ENCODE peak calls at places on chromosomes 12 and 14, in nine cellular contexts. Z is fibroblast of pulmonary artery, B is endothelial cell of umbilical vein, L is astrocyte of the cerebellum, T is breast epithelium, J is heart right ventricle, D is foreskin keratinocyte, C is uterus, V is neural progenitor cell. X is an unnamed sample.

GRCh38 chr12:84807249-84807648 is 105.3 kb downstream of the SLC6A15 start:
- DNase-seq in J (no peak), C (no peak), D (peak; percentile 69), B (no peak), V (no peak), Z (no peak), L (no peak), T (no peak), X (no peak)

GRCh38 chr14:105166571-105167302 is 1.8 kb downstream of the JAG2 start:
- DNase-seq in L (no peak), C (no peak), Z (no peak), D (peak; percentile 69), J (no peak), V (no peak), B (no peak), T (no peak), X (no peak)

GRCh38 chr12:114321524-114321923 is 84.4 kb downstream of the TBX5 start:
- DNase-seq in B (no peak), J (no peak), L (no peak), D (no peak), V (no peak), C (no peak), Z (no peak), T (no peak), X (no peak)

GRCh38 chr12:3049596-3050314 is 27.4 kb upstream of the TSPAN9 start:
- DNase-seq in C (no peak), B (no peak), D (no peak), Z (no peak), J (no peak), V (no peak), L (no peak), T (no peak), X (no peak)

GRCh38 chr14:84225243-84225642 is 1304.7 kb upstream of the FLRT2 start:
- DNase-seq in V (no peak), L (no peak), Z (peak; percentile 68), C (no peak), J (peak; percentile 67), D (no peak), B (no peak), T (no peak), X (no peak)

GRCh38 chr14:106875503-106875902 is 1349.1 kb downstream of the TMEM121 start:
- DNase-seq in B (no peak), C (no peak), J (no peak), T (no peak), D (no peak), V (no peak), L (no peak), Z (no peak), X (no peak)

GRCh38 chr12:46214668-46215429 is 54.0 kb downstream of the SLC38A1 start:
- DNase-seq in Z (no peak), V (no peak), C (no peak), L (no peak), J (no peak), T (no peak), D (no peak), B (no peak), X (no peak)

GRCh38 chr12:47276253-47277070 is 196.7 kb upstream of the AMIGO2 start:
- DNase-seq in L (peak; percentile 13), T (peak; percentile 63), B (peak; percentile 54), C (no peak), J (peak; percentile 49), Z (peak; percentile 87), V (no peak), D (peak; percentile 94), X (peak; percentile 32)

GRCh38 chr12:84056-84455 is 17.5 kb downstream of the IQSEC3 start:
- DNase-seq in Z (no peak), C (no peak), J (no peak), L (no peak), T (no peak), B (no peak), V (no peak), D (no peak), X (no peak)

GRCh38 chr12:72094490-72094889 is 155.8 kb downstream of the TPH2 start:
- DNase-seq in J (no peak), D (no peak), T (no peak), C (no peak), V (no peak), Z (no peak), L (no peak), B (no peak), X (no peak)

GRCh38 chr14:67533754-67534085 is 630 bp downstream of the PLEKHH1 start:
- DNase-seq in D (no peak), Z (no peak), T (no peak), B (no peak), C (no peak), J (no peak), L (no peak), V (peak; percentile 57), X (no peak)

DNA sequence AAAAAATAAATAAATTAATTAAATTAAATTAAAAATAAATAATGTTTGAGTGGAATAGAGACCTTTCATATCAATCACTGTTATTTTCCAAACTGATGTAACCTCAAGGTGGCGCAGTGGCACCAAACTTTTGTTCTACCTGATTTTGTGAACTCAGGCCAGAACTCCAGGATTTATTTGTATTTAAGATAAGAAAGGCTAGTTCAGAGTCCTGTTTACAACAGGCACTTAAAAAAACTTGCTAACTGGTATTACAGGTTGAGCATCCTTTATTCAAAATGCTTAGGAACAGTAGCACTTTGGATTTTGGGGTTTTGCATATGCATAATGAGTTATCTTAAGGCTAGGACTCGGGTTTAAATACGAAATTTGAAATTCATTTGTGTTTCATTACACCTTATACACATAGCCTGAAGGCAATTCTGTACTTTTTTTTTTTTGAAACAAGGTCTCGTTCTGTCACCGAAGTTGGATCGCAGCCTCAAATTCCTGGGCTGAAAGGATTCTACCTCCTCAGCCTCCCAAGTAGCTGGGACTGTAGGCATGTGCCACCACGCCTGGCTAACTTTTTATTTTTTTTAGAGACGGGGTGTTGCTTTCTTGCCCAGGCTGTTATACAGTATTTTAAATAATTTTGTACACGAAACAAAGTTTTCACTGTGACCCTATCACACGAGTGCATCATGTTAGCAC is 32.4 kb downstream of the YY1 start:
- DNase-seq in Z (peak; percentile 40), V (no peak), D (no peak), L (peak; percentile 11), B (peak; percentile 61), J (no peak), C (no peak), T (peak; percentile 33), X (no peak)
- TF ChIP-seq CTCF in Z (peak; percentile 35), V (peak; percentile 48), D (peak; percentile 73), L (peak; percentile 47), B (peak; percentile 30), J (peak; percentile 53), C (no peak), T (peak; percentile 53), X (no peak)

DNA sequence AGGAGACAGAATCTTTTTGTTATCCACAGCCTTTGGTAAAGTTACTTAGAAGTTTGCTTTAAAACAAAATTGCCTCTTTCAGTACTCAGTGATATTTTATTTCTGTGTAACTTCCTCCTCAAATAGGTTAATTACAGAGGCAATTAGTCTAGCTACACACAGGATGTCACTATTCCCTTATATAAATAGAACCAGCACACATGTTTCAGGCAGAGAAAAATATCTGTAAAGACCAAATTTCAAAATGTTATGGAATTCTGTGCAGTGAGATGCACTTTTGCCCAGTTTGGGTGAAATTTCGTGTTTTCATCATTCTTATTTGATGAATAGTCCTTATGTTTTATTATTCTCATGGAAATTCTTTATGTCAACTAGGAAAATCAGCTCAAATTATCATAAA is 410.6 kb upstream of the SOX5 start:
- DNase-seq in Z (no peak), J (no peak), T (no peak), D (no peak), V (no peak), C (no peak), L (no peak), B (no peak), X (no peak)
- TF ChIP-seq CTCF in Z (no peak), J (peak; percentile 22), T (no peak), D (peak; percentile 39), V (no peak), C (no peak), L (no peak), B (no peak), X (no peak)

GRCh38 chr14:56002876-56003625 is 115.2 kb upstream of the PELI2 start:
- DNase-seq in T (no peak), J (no peak), C (no peak), V (peak; percentile 29), L (no peak), Z (no peak), B (no peak), D (no peak), X (no peak)
- TF ChIP-seq CTCF in T (no peak), J (no peak), C (no peak), V (no peak), L (no peak), Z (no peak), B (no peak), D (no peak), X (no peak)

DNA sequence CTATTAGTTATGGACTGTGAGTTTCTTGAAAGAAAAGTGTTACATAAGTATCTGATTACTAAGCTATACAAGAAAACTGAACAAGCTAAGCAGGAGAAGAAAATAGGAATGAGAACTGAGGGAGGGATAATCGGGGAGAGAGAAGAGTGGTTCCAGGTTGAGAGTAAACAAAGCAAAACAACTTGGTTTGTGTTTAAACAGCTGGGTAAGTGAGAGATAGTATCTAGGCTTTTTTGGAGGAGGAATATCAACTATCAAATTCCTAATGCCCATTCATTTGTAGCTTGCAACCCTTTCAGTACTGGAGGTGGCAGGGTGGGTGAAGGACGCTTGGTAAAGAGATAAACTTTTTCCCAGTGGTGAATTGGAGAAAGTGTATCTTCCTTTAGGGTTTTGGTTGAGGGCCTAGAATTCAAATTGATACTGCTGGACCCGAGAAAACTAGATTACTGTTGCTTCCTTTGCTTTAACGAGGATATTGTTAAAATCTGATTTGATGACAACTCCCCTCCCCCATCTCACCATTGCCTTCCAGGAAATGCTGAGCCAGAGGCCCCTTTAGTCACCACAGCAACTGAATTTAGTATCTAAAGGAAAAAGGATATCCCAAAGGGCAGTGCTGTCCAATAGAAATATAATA is 2.0 kb upstream of the SLC2A3 start:
- DNase-seq in C (no peak), Z (peak; percentile 59), L (no peak), V (no peak), T (no peak), B (peak; percentile 53), J (no peak), D (no peak), X (peak; percentile 7)
- TF ChIP-seq CTCF in C (no peak), Z (peak; percentile 27), L (peak; percentile 46), V (peak; percentile 32), T (no peak), B (peak; percentile 13), J (no peak), D (no peak), X (no peak)

GRCh38 chr14:54769955-54770863 is 132.4 kb downstream of the GCH1 start:
- DNase-seq in D (no peak), J (no peak), V (no peak), T (no peak), L (no peak), C (no peak), Z (no peak), B (no peak), X (no peak)

GRCh38 chr14:54771411-54772027 is 131.1 kb downstream of the GCH1 start:
- DNase-seq in T (no peak), V (no peak), B (no peak), Z (no peak), C (no peak), D (no peak), J (no peak), L (no peak), X (no peak)

GRCh38 chr14:54774824-54775223 is 127.8 kb downstream of the GCH1 start:
- DNase-seq in Z (no peak), D (no peak), J (no peak), B (no peak), L (no peak), V (no peak), C (no peak), T (no peak), X (no peak)

GRCh38 chr14:54773171-54774006 is 129.2 kb downstream of the GCH1 start:
- DNase-seq in L (peak; percentile 99), T (peak; percentile 87), D (peak; percentile 100), V (peak; percentile 88), C (peak; percentile 90), B (peak; percentile 99), Z (peak; percentile 100), J (peak; percentile 93), X (peak; percentile 100)

GRCh38 chr14:54772451-54772881 is 130.2 kb downstream of the GCH1 start:
- DNase-seq in T (no peak), J (no peak), B (peak; percentile 40), V (no peak), L (peak; percentile 15), Z (peak; percentile 53), D (peak; percentile 34), C (no peak), X (no peak)
- TF ChIP-seq CTCF in T (no peak), J (no peak), B (no peak), V (no peak), L (no peak), Z (no peak), D (no peak), C (no peak), X (no peak)